ENCODE peak calls at places on chromosomes 3 and 15, in six cellular contexts. G, B, X, I, Y and O are unnamed samples.

GRCh38 chr15:39195988-39196486 is 384.8 kb upstream of the THBS1 start:
- DNase-seq in G (peak), B (no peak), X (no peak), I (peak), Y (peak), O (peak)

GRCh38 chr3:120908030-120908802 is at the start of gene STXBP5L:
- DNase-seq in G (peak), B (peak), X (no peak), I (no peak), Y (peak), O (peak)

GRCh38 chr3:36907911-36908646 is 36.8 kb downstream of the TRANK1 start:
- DNase-seq in G (peak), B (no peak), X (peak), I (no peak), Y (peak), O (peak)

GRCh38 chr3:125079675-125080045 is 23.9 kb upstream of the HEG1 start:
- DNase-seq in G (peak), B (no peak), X (no peak), I (no peak), Y (peak), O (no peak)

GRCh38 chr3:42937334-42937733 is 31.4 kb downstream of the ZNF662 start:
- DNase-seq in G (no peak), B (no peak), X (no peak), I (no peak), Y (no peak), O (no peak)

GRCh38 chr3:65963787-65964707 is 74.7 kb downstream of the MAGI1 start:
- DNase-seq in G (peak), B (no peak), X (no peak), I (peak), Y (peak), O (peak)

GRCh38 chr3:48273594-48274211 is 32.8 kb downstream of the ZNF589 start:
- DNase-seq in G (peak), B (peak), X (peak), I (no peak), Y (peak), O (peak)

GRCh38 chr3:150278843-150279341 is 129.2 kb upstream of the TSC22D2 start:
- DNase-seq in G (no peak), B (peak), X (no peak), I (no peak), Y (no peak), O (no peak)

GRCh38 chr15:74906193-74906449 is 530 bp downstream of the FAM219B start:
- DNase-seq in G (no peak), B (no peak), X (no peak), I (no peak), Y (peak), O (peak)

GRCh38 chr3:178308696-178309278 is 227.4 kb upstream of the KCNMB2 start:
- DNase-seq in G (no peak), B (no peak), X (no peak), I (no peak), Y (no peak), O (no peak)

GRCh38 chr15:38516636-38517035 is 48.0 kb downstream of the RASGRP1 start:
- DNase-seq in G (no peak), B (no peak), X (no peak), I (no peak), Y (no peak), O (no peak)

GRCh38 chr15:79874242-79874641 is 22.6 kb downstream of the MTHFS start:
- DNase-seq in G (no peak), B (no peak), X (no peak), I (no peak), Y (peak), O (no peak)

GRCh38 chr3:8482960-8483665 is 18.5 kb upstream of the LMCD1 start:
- DNase-seq in G (peak), B (no peak), X (peak), I (peak), Y (peak), O (peak)

GRCh38 chr3:165874663-165875489 is 37.7 kb upstream of the BCHE start:
- DNase-seq in G (no peak), B (peak), X (no peak), I (no peak), Y (no peak), O (no peak)

GRCh38 chr15:77966540-77967290 is 110.8 kb downstream of the TBC1D2B start:
- DNase-seq in G (peak), B (no peak), X (no peak), I (no peak), Y (peak), O (peak)

DNA sequence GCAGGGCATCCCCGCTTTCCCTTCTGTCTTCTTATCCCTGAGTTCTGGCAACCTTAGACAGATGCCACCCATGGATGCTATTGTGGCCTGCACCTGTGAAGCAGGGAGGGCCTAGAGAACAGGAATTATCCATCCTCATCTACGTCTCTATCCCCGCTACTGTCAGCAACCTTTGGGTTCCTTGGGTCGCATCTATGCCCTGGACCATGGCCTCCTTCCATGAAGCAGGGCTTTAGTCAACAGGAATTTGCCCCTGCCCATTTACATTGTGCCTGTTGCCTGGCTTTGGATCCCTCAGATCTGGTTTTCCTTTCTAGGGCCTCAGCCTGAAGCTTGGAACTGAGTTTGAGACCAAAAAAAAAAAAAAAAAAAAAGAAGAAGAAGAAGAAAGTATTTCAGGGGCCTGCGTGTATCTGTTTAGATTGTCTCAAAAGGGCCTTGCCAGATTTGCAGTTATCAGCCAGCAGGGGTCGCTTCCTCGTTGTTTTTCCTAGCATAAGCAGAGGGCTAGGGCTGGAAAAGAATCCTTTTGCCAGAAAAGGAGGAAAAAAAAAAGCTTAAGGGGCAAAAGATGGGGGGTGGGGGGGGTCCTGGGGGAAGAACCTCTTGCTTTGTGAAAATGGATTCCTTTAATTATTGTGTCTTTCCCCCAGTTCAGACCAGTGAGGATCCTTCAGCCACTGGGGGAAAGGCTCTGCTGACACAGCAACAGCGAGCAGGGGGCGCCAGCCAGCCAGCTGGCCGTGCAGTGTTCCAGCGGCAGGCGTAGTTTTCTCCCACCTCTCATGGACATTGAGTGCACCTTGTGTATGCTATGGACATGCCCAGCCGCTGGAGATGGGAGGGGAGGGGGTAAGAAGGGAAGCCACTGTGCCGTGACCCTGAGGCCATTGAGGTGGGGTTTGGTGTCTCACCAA is 65.7 kb upstream of the ALDH1L1 start:
- DNase-seq in G (peak), B (peak), X (peak), I (no peak), Y (peak), O (peak)
- TF ChIP-seq CTCF in G (peak), B (peak), X (peak), I (peak), Y (peak), O (peak)

GRCh38 chr3:152771120-152771519 is 63.8 kb upstream of the P2RY1 start:
- DNase-seq in G (no peak), B (no peak), X (no peak), I (no peak), Y (no peak), O (no peak)

GRCh38 chr3:152769523-152769922 is 65.4 kb upstream of the P2RY1 start:
- DNase-seq in G (peak), B (no peak), X (no peak), I (no peak), Y (no peak), O (peak)

GRCh38 chr3:152778001-152778400 is 56.9 kb upstream of the P2RY1 start:
- DNase-seq in G (no peak), B (no peak), X (no peak), I (no peak), Y (no peak), O (no peak)

GRCh38 chr3:152772622-152773021 is 62.3 kb upstream of the P2RY1 start:
- DNase-seq in G (no peak), B (no peak), X (no peak), I (no peak), Y (no peak), O (no peak)

GRCh38 chr3:152773633-152774032 is 61.3 kb upstream of the P2RY1 start:
- DNase-seq in G (no peak), B (no peak), X (no peak), I (no peak), Y (no peak), O (no peak)
- H3K4me3 ChIP-seq in G (no peak), B (no peak), X (no peak), I (no peak), Y (no peak), O (no peak)

DNA sequence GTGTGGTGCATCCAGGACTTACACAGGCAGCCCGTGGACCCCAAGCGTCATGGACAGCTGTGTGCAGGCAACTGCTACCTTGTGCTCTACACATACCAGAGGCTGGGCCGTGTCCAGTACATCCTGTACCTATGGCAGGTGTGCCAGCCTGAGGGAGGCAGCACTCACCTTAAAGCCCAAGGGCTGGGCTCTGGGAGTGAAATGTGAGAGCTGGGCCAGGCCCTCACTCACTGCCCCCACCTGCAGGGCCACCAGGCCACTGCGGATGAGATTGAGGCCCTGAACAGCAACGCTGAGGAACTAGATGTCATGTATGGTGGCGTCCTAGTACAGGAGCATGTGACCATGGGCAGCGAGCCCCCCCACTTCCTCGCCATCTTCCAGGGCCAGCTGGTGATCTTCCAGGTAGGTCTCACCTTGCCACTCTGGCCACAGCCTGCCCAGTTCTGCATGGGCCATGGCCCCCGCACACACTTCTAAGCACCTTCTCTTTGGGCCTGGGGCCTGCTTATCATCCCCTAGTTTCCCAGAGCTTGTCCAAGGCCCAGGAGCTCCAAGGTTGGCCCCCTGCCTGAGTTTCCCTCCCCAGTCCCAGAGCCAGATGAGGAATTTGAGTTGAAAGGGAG is 11.0 kb downstream of the VILL start:
- DNase-seq in G (no peak), B (no peak), X (no peak), I (no peak), Y (no peak), O (no peak)
- TF ChIP-seq CTCF in G (peak), B (peak), X (no peak), I (peak), Y (no peak), O (peak)

DNA sequence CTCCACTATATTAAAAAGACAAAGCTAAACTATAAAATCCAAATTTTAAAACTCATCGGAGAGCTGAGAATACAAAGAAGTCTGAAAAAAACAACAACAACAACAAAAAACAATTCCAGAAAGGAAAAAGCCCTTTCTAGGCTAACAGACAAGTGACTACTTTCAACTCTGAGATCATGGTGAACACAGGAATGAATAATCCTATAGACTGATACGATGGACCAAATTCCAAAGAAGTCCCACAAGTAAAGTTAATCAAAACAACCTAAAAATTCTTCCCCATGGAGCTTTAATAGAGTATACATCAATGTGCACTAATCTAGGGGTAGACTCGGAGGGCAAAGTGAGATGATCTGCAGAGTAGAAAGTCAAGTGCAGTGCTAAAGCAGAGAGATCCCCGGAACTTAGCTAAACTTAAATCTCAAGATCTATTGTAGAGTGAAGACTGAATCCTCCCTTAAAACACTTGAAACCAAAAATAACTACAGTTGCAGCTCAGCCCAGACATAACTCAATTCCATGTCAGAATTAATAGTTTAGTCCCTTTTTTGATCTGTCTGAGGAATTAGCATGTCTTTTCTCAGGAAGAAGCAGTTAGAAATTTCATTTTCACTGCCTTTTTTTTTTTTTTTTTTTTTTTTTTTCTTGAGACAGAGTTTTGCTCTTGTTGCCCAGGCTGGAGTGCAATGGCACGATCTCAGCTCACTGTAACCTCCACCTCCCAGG is 43.5 kb downstream of the MYO9A start:
- DNase-seq in G (no peak), B (no peak), X (no peak), I (no peak), Y (no peak), O (no peak)
- H3K4me3 ChIP-seq in G (no peak), B (no peak), X (no peak), I (no peak), Y (no peak), O (no peak)

GRCh38 chr3:58531956-58532355 is 5.0 kb downstream of the ACOX2 start:
- DNase-seq in G (no peak), B (no peak), X (no peak), I (no peak), Y (no peak), O (no peak)
- TF ChIP-seq CTCF in G (peak), B (no peak), X (no peak), I (no peak), Y (no peak), O (no peak)

GRCh38 chr3:5022966-5023776 is 43.9 kb downstream of the BHLHE40 start:
- DNase-seq in G (peak), B (no peak), X (no peak), I (peak), Y (peak), O (peak)

GRCh38 chr3:5022187-5022965 is 43.1 kb downstream of the BHLHE40 start:
- DNase-seq in G (peak), B (no peak), X (no peak), I (no peak), Y (peak), O (no peak)

GRCh38 chr3:5023777-5024346 is 44.6 kb downstream of the BHLHE40 start:
- DNase-seq in G (no peak), B (no peak), X (no peak), I (no peak), Y (no peak), O (no peak)

GRCh38 chr3:5029715-5030114 is 50.5 kb downstream of the BHLHE40 start:
- DNase-seq in G (no peak), B (no peak), X (no peak), I (no peak), Y (no peak), O (no peak)

GRCh38 chr3:5026046-5026362 is 46.8 kb downstream of the BHLHE40 start:
- DNase-seq in G (no peak), B (no peak), X (no peak), I (no peak), Y (no peak), O (no peak)
- H3K4me3 ChIP-seq in G (peak), B (peak), X (peak), I (peak), Y (peak), O (no peak)